ENCODE peak calls at places on chromosomes 7 and 10, in six cellular contexts. E, W, Q, N, M and V are unnamed samples.

GRCh38 chr10:126147866-126148578 is 240.3 kb downstream of the ADAM12 start:
- DNase-seq in M (no peak), W (peak; percentile 44), N (peak; percentile 57), E (peak; percentile 49), Q (no peak), V (no peak)

GRCh38 chr10:93471110-93471651 is 11.0 kb downstream of the MYOF start:
- DNase-seq in W (peak; percentile 95), E (peak; percentile 53), Q (no peak), N (peak; percentile 95), M (no peak), V (peak; percentile 92)

GRCh38 chr7:142797342-142797798 is 26.6 kb downstream of the PRSS2 start:
- DNase-seq in E (no peak), M (no peak), Q (no peak), W (no peak), N (no peak), V (no peak)

GRCh38 chr7:5643280-5643679 is 138.2 kb downstream of the RNF216 start:
- DNase-seq in W (no peak), M (no peak), E (no peak), N (no peak), Q (no peak), V (no peak)

GRCh38 chr7:127798023-127798422 is 146.0 kb downstream of the SND1 start:
- DNase-seq in N (no peak), Q (no peak), E (no peak), M (no peak), W (no peak), V (no peak)

GRCh38 chr10:113199459-113199858 is 249.4 kb downstream of the TCF7L2 start:
- DNase-seq in Q (no peak), N (peak; percentile 4), M (no peak), E (peak; percentile 34), W (no peak), V (no peak)

GRCh38 chr7:121079425-121080169 is 91.1 kb downstream of the CPED1 start:
- DNase-seq in M (no peak), E (no peak), N (no peak), W (no peak), Q (no peak), V (no peak)

GRCh38 chr7:40015790-40016296 is 65.8 kb downstream of the CDK13 start:
- DNase-seq in W (peak; percentile 19), E (peak; percentile 15), Q (no peak), N (no peak), M (no peak), V (peak; percentile 25)

GRCh38 chr7:92417913-92418312 is 29.4 kb upstream of the GATAD1 start:
- DNase-seq in M (no peak), N (no peak), W (no peak), E (no peak), Q (no peak), V (no peak)

GRCh38 chr7:141533149-141533949 is 17.9 kb upstream of the AGK start:
- DNase-seq in E (peak; percentile 76), Q (peak; percentile 63), N (peak; percentile 35), W (peak; percentile 43), M (no peak), V (peak; percentile 85)

GRCh38 chr7:128172151-128172550 is 68.9 kb upstream of the LEP start:
- DNase-seq in W (no peak), N (no peak), M (peak; percentile 27), Q (no peak), E (no peak), V (no peak)

GRCh38 chr7:7932553-7932952 is 36.0 kb upstream of the GLCCI1 start:
- DNase-seq in Q (no peak), N (no peak), M (no peak), E (no peak), W (no peak), V (no peak)

GRCh38 chr10:132858121-132859081 is 72.5 kb upstream of the NKX6-2 start:
- DNase-seq in Q (no peak), E (no peak), M (peak; percentile 58), W (no peak), N (no peak), V (no peak)

GRCh38 chr10:112649492-112650152 is 202.6 kb downstream of the VTI1A start:
- DNase-seq in N (peak; percentile 24), W (no peak), M (no peak), Q (no peak), E (no peak), V (no peak)

GRCh38 chr7:134184767-134185166 is 57.6 kb downstream of the LRGUK start:
- DNase-seq in E (peak; percentile 12), N (peak; percentile 5), M (no peak), W (no peak), Q (no peak), V (no peak)

GRCh38 chr10:29438271-29438670 is 149.4 kb downstream of the LYZL1 start:
- DNase-seq in W (no peak), M (no peak), Q (no peak), N (no peak), E (no peak), V (no peak)

GRCh38 chr10:103888113-103888841 is 29.7 kb downstream of the STN1 start:
- DNase-seq in M (peak; percentile 88), Q (no peak), N (peak; percentile 74), E (peak; percentile 76), W (no peak), V (peak; percentile 90)

GRCh38 chr10:29023678-29024077 is 265.2 kb upstream of the LYZL1 start:
- DNase-seq in E (no peak), Q (no peak), M (no peak), W (no peak), N (no peak), V (no peak)